ENCODE peak calls at places on chromosomes 13 and 19, in five cellular contexts. R is GM12892, C is K562, B is HepG2, A is H1. V is an unnamed sample.

GRCh38 chr19:33865306-33865705 is 68.6 kb downstream of the KCTD15 start:
- DNase-seq in R (no peak), C (no peak), B (no peak), A (no peak), V (no peak)

GRCh38 chr19:1074512-1075283 is 7.7 kb downstream of the ARHGAP45 start:
- DNase-seq in R (peak), C (peak), B (no peak), A (no peak), V (peak)

GRCh38 chr13:94345374-94346195 is 133.9 kb downstream of the DCT start:
- DNase-seq in R (no peak), C (no peak), B (peak), A (no peak), V (no peak)

GRCh38 chr19:52991021-52991420 is 22.7 kb upstream of the ERVV-1 start:
- DNase-seq in R (no peak), C (no peak), B (no peak), A (no peak), V (no peak)

GRCh38 chr13:49248433-49249002 is 793 bp downstream of the CDADC1 start:
- DNase-seq in R (no peak), C (peak), B (peak), A (no peak), V (no peak)

GRCh38 chr13:49395416-49396277 is 48.2 kb downstream of the CAB39L start:
- DNase-seq in R (no peak), C (no peak), B (no peak), A (no peak), V (no peak)

GRCh38 chr13:93193682-93194081 is 32.9 kb upstream of the GPC6 start:
- DNase-seq in R (no peak), C (no peak), B (no peak), A (no peak), V (no peak)

GRCh38 chr19:41548954-41549688 is 26.8 kb upstream of the CEACAM21 start:
- DNase-seq in R (no peak), C (peak), B (no peak), A (no peak), V (no peak)

GRCh38 chr13:33186851-33187250 is 98.7 kb downstream of the STARD13 start:
- DNase-seq in R (no peak), C (no peak), B (no peak), A (no peak), V (no peak)

GRCh38 chr13:86142080-86142479 is 342.9 kb upstream of the SLITRK6 start:
- DNase-seq in R (no peak), C (no peak), B (no peak), A (no peak), V (no peak)

GRCh38 chr13:114145256-114145655 is 12.8 kb upstream of the RASA3 start:
- DNase-seq in R (no peak), C (no peak), B (no peak), A (no peak), V (no peak)

DNA sequence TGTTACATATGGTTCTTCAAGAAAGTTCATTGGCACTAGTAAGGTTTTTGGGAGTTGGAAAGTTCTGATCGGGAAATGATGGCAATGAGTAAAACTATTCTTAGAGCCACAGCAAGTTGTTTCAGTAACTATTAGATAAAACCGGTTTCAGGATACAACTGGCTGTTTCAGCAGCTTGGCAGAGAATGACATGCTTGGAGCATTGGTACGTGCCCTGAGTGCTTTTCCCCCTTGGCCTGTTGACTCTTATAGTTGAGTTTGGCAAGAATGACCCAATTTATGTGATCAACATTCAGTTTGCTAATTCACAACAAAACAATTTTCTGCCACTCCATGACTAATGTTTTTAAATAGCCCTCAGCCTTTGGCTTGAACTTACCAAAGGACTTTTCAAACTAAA is 10.8 kb upstream of the ZNF491 start:
- DNase-seq in R (no peak), C (no peak), B (no peak), A (no peak), V (no peak)
- TF ChIP-seq TAF1 in R (no peak), C (no peak), B (no peak), A (no peak), V (no peak)

GRCh38 chr13:40993987-40994386 is 25.1 kb downstream of the ELF1 start:
- DNase-seq in R (no peak), C (no peak), B (no peak), A (no peak), V (no peak)
- TF ChIP-seq POLR2A in R (no peak), C (no peak), B (no peak), A (no peak), V (no peak)

GRCh38 chr13:34869737-34870136 is 72.3 kb upstream of the NBEA start:
- DNase-seq in R (no peak), C (no peak), B (no peak), A (no peak), V (no peak)

GRCh38 chr13:34863360-34864135 is 78.5 kb upstream of the NBEA start:
- DNase-seq in R (no peak), C (no peak), B (peak), A (no peak), V (no peak)

GRCh38 chr13:34864650-34865049 is 77.4 kb upstream of the NBEA start:
- DNase-seq in R (no peak), C (no peak), B (no peak), A (no peak), V (no peak)

DNA sequence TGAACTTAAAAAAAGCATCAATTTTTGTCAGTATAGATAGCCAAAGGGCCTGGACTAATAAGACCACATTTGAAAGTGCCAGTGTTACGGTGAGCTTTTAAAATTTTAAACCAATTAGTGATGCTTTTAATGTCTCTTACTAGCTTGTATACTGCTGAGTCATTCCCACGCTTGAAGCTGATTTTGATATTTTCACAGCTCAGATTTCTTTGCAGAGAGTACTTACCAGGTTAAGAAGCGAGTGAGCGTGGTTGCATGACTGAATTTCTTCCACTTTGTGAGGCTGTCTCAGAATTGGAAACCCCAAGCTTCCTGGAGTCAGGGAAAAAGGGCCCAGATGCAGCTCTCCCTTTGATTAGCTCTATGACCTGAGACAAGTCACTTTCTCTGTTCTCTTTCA is 74.5 kb upstream of the NBEA start:
- DNase-seq in R (no peak), C (no peak), B (no peak), A (no peak), V (no peak)
- TF ChIP-seq TAF1 in R (no peak), C (no peak), B (no peak), A (no peak), V (no peak)

DNA sequence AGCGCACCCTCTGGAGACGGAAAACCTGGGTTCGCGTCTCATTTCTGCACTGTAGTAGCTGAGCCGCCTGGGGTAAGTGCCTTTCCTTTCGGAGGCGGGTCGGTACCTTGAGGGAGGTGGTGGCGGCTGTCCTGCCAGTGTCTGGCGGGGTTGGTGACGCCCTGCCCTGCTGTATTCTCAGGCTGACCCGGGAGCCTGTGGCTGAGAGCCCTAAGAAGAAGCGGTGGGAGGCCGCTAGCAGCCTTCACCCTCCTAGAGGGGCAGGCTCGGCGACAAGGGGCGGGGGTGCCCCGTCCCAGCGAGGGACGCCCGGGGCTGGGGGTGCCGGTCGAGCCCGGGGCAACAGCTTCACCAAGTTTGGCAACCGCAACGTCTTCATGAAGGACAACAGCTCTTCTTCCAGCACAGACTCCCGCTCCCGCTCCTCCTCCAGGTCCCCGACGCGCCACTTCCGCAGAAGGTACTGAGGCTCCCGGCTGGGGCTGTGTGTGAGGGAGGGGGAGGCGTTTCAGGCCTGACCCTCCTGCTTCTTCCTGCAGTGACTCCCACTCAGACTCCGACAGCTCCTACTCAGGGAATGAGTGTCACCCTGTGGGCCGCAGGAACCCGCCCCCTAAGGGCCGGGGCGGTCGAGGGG is 6.9 kb downstream of the LENG8 start:
- DNase-seq in R (no peak), C (no peak), B (no peak), A (no peak), V (no peak)
- TF ChIP-seq POLR2A in R (no peak), C (no peak), B (no peak), A (no peak), V (no peak)

DNA sequence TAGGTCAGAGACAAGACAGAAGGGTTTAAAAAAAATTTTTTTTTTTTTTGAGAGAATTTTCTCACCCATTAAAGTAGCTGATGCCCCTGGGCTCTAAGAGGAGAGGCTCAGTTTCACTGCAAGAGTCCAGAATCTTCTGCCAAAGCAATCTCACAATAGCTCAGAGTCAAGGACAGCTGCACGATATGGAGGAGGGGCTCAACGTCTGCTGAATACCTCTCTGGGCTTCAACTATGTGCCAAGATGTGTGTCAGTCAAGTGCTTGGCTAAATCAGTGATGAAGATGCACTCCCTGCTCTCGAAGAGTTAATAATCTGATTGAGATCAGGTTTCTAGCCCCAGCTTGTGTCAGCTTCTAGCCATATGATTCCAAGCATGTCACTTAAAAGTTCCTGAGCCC is 46.9 kb downstream of the KLF12 start:
- DNase-seq in R (no peak), C (no peak), B (no peak), A (no peak), V (no peak)
- TF ChIP-seq TAF1 in R (no peak), C (no peak), B (no peak), A (no peak), V (no peak)

GRCh38 chr13:98977568-98978270 is at the start of gene DOCK9:
- DNase-seq in R (no peak), C (no peak), B (no peak), A (no peak), V (no peak)
- TF ChIP-seq POLR2A in R (no peak), C (no peak), B (no peak), A (no peak), V (no peak)

GRCh38 chr13:37652596-37652995 is 54.0 kb upstream of the POSTN start:
- DNase-seq in R (no peak), C (no peak), B (no peak), A (no peak), V (no peak)
- TF ChIP-seq TAF1 in R (no peak), C (no peak), B (no peak), A (no peak), V (no peak)

V was measured in GM12891.